ENCODE peak calls at places on chromosomes 1 and 21, in eight cellular contexts. K is dorsolateral prefrontal cortex; A is suprapubic skin; S is epithelial cell of esophagus; T is right lobe of liver; F is CD8-positive, alpha-beta T cell; O is GM23248; H is thoracic aorta. Q is an unnamed sample.

GRCh38 chr1:151005729-151006330 is 872 bp downstream of the MINDY1 start:
- DNase-seq in O (peak; percentile 25), K (no peak), H (no peak), T (no peak), S (no peak), A (no peak), F (no peak), Q (no peak)

GRCh38 chr1:233020441-233020840 is 70.0 kb downstream of the NTPCR start:
- DNase-seq in F (no peak), S (peak; percentile 14), K (no peak), A (no peak), H (no peak), T (no peak), O (no peak), Q (no peak)

GRCh38 chr1:115266729-115267421 is 71.2 kb downstream of the NGF start:
- DNase-seq in S (no peak), O (no peak), T (no peak), K (no peak), A (no peak), H (no peak), F (no peak), Q (no peak)

GRCh38 chr1:204673909-204674701 is 11.4 kb downstream of the LRRN2 start:
- DNase-seq in F (no peak), S (no peak), O (no peak), H (no peak), T (no peak), K (no peak), A (no peak), Q (no peak)

GRCh38 chr1:186014370-186015030 is 280.3 kb downstream of the HMCN1 start:
- DNase-seq in S (no peak), A (no peak), F (no peak), H (no peak), T (no peak), O (peak; percentile 54), K (no peak), Q (no peak)

GRCh38 chr1:50975436-50975835 is 5.4 kb downstream of the CDKN2C start:
- DNase-seq in K (no peak), S (no peak), F (no peak), A (no peak), O (no peak), T (no peak), H (no peak), Q (no peak)

GRCh38 chr1:193338194-193338593 is 151.8 kb upstream of the B3GALT2 start:
- DNase-seq in K (no peak), H (no peak), O (peak; percentile 52), S (peak; percentile 36), T (no peak), F (no peak), A (no peak), Q (no peak)

GRCh38 chr1:119314001-119314796 is 54.4 kb upstream of the HAO2 start:
- DNase-seq in S (peak; percentile 84), H (no peak), K (no peak), T (no peak), A (no peak), F (no peak), O (peak; percentile 32), Q (no peak)

GRCh38 chr1:9315411-9316079 is 22.9 kb downstream of the SPSB1 start:
- DNase-seq in K (no peak), F (no peak), A (no peak), H (no peak), O (peak; percentile 95), T (no peak), S (peak; percentile 71), Q (peak; percentile 72)

GRCh38 chr1:92186081-92186480 is 31.6 kb upstream of the C1orf146 start:
- DNase-seq in S (no peak), K (no peak), H (no peak), A (no peak), O (peak; percentile 36), T (no peak), F (no peak), Q (no peak)

GRCh38 chr1:163747261-163747660 is 425.5 kb downstream of the NUF2 start:
- DNase-seq in F (no peak), K (no peak), A (no peak), S (peak; percentile 50), H (no peak), O (peak; percentile 73), T (no peak), Q (peak; percentile 16)

GRCh38 chr21:44704636-44705001 is 6.8 kb downstream of the TSPEAR start:
- DNase-seq in K (no peak), H (no peak), S (no peak), O (no peak), A (no peak), T (no peak), F (no peak), Q (no peak)

GRCh38 chr1:30687886-30688285 is 35.5 kb downstream of the MATN1 start:
- DNase-seq in H (no peak), T (no peak), S (no peak), A (no peak), F (no peak), O (no peak), K (no peak), Q (no peak)

DNA sequence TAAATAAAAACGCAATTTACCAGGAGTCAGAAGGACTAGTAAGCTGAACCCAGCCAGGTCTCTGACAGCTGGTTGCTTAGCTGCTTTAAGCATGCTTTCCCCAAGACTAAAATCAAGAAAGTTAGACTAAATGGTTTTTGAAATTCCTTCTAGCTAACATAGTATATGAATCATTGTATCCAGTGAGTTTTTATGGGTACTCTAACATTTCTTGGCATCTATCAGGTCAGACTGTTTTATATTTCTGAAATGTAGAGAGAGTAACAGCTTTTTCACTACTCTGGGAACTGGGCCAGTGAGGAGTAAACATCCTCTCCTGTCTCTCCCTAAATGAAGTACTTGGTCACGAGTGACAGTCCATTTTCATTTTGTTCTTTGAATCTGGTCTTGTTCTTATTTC is 47.4 kb downstream of the PKN2 start:
- DNase-seq in A (no peak), K (no peak), H (no peak), S (no peak), T (no peak), O (peak; percentile 94), F (no peak), Q (peak; percentile 11)
- H3K4me3 ChIP-seq in A (no peak overlapping the region), K (no peak overlapping the region), H (no peak overlapping the region), S (no peak overlapping the region), T (no peak overlapping the region), O (peak overlapping the region; percentile 62), F (no peak overlapping the region), Q (no peak overlapping the region)

GRCh38 chr1:198923940-198924339 is 285.1 kb downstream of the PTPRC start:
- DNase-seq in K (no peak), S (no peak), A (no peak), T (no peak), F (no peak), O (no peak), H (no peak), Q (no peak)
- H3K4me3 ChIP-seq in K (no peak overlapping the region), S (no peak overlapping the region), A (no peak overlapping the region), T (no peak overlapping the region), F (no peak overlapping the region), O (no peak overlapping the region), H (no peak overlapping the region), Q (no peak overlapping the region)

DNA sequence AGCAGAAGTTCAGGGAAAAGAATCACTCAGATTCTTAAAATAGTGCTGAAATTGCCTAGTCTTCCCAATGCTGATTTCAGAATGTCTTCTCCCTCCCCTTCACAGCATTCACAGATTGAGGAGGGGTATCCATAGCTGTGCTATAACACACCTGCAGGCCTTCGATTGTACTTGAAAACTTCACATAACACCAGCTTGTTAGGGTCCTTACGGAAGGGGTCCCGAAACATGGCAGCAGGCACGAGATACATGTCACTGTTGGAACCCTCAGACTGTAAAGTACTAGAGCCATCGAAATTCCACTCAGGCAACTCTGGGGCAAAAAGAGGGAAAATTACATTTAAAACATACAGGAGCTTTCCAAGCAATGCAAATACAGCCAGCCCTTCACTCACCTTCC is 4.6 kb downstream of the GLUL start:
- DNase-seq in O (no peak), F (no peak), A (no peak), S (no peak), K (no peak), H (no peak), T (no peak), Q (no peak)
- H3K4me3 ChIP-seq in O (no peak overlapping the region), F (no peak overlapping the region), A (peak overlapping the region; percentile 83), S (no peak overlapping the region), K (peak overlapping the region; percentile 98), H (no peak overlapping the region), T (no peak overlapping the region), Q (no peak overlapping the region)

DNA sequence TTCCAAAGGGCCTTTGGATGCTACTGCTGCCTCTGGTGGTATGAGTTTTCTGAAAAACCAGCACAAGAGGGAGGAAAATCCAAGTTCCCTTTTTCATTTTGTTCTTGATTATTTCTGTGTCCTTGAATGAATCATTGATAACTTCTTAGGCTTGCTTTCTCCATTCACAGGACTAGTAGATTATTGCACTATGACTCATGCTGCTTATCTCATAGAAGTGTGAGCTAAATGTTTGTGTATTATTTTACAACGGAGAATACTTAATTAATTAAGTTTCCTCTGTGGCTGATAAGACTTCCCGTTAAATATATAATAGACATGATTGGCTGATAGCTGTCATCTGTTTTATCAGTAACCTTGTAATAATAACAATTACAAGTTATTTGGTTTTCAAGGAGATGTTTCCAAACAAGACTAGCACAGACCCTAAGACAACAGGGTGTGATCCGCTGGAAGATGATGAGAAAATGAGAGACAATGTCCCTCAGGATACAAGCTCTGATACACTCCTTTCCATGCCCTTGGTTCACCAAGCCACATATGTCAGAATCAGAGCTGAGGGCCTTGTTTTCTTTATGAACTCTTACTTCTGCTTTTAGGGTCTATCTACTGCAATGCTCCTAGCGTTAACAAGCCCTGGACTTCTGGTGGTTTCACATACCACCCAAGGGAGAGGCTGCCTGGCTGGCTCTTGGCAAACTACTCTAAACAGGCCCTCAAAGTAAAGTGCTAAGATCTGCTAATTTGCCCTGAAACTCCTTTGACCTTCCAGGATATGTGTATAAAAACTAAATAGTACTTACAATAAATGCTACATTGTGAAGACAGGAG is 1078.3 kb downstream of the TTLL7 start:
- DNase-seq in O (peak; percentile 4), F (no peak), A (no peak), K (no peak), H (no peak), S (peak; percentile 49), T (no peak), Q (peak; percentile 16)
- H3K4me3 ChIP-seq in O (no peak overlapping the region), F (no peak overlapping the region), A (no peak overlapping the region), K (no peak overlapping the region), H (no peak overlapping the region), S (no peak overlapping the region), T (no peak overlapping the region), Q (no peak overlapping the region)

DNA sequence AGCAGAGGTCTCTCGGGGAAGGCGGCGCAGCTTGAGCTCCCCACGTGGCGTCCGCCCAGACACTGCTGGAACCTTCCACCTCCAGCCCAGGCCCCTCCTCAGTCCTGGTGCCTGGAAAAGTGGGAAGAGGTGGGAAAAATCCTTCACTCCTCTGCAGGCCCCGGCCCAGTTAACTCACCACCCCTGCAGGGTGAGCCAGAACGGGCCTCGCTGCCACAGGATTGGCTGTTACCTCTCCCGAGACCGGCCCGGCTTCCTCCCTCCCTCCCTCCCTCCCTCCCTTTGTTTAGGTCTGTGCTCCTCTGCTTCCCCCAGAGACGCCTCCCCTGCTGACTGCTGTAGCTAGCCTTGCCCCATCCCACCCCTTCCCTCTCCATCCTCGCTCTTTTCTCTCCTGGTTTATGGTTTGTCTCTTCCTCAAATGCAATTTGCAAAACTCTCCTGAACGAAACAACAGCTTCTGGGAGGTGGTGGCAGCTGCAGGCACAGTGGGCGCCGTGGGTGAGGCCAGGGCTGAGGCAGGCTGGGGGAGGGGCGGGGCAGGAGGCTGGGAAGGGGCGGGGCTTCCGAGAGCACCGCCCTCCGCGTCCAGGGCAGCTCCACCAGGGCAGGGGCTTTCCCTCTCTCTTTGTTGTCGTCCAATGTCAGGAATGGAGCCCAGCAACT is 6.5 kb downstream of the CAPN9 start:
- DNase-seq in K (peak; percentile 40), A (peak; percentile 74), F (no peak), O (no peak), H (no peak), S (peak; percentile 48), T (no peak), Q (no peak)
- H3K4me3 ChIP-seq in K (peak overlapping the region; percentile 45), A (peak overlapping the region; percentile 28), F (peak overlapping the region; percentile 39), O (no peak overlapping the region), H (no peak overlapping the region), S (peak overlapping the region; percentile 8), T (no peak overlapping the region), Q (no peak overlapping the region)

Q was measured in retinal pigment epithelial cell.